ENCODE peak calls at places on chromosomes 2 and 18, in six cellular contexts. J is mammary epithelial cell, U is psoas muscle, B is AG09319, O is ovary, L is left ventricle myocardium inferior. T is an unnamed sample.

GRCh38 chr18:9354256-9354655 is 19.7 kb downstream of the TWSG1 start:
- DNase-seq in J (no peak), U (no peak), B (no peak), O (no peak), L (no peak), T (no peak)

GRCh38 chr18:35515460-35516130 is 17.8 kb upstream of the INO80C start:
- DNase-seq in J (no peak), U (no peak), B (no peak), O (no peak), L (no peak), T (no peak)

GRCh38 chr2:176536739-176537138 is 267.5 kb downstream of the MTX2 start:
- DNase-seq in J (peak; percentile 63), U (no peak), B (no peak), O (no peak), L (no peak), T (peak; percentile 69)

GRCh38 chr2:68709421-68709911 is 25.1 kb upstream of the ARHGAP25 start:
- DNase-seq in J (peak; percentile 39), U (no peak), B (peak; percentile 23), O (no peak), L (no peak), T (peak; percentile 60)

GRCh38 chr2:16350211-16350610 is 315.4 kb downstream of the CYRIA start:
- DNase-seq in J (no peak), U (no peak), B (no peak), O (no peak), L (no peak), T (no peak)

GRCh38 chr2:232372231-232373208 is 6.0 kb upstream of the ALPP start:
- DNase-seq in J (peak; percentile 42), U (no peak), B (no peak), O (no peak), L (no peak), T (peak; percentile 81)

GRCh38 chr2:237790353-237790752 is 8.2 kb upstream of the RBM44 start:
- DNase-seq in J (no peak), U (no peak), B (no peak), O (no peak), L (no peak), T (no peak)

GRCh38 chr2:216492951-216493685 is 5.5 kb upstream of the RPL37A start:
- DNase-seq in J (peak; percentile 76), U (no peak), B (no peak), O (no peak), L (no peak), T (peak; percentile 70)

GRCh38 chr2:120494446-120494845 is 148.5 kb downstream of the INHBB start:
- DNase-seq in J (no peak), U (no peak), B (no peak), O (no peak), L (no peak), T (no peak)

GRCh38 chr2:213238753-213239591 is 45.3 kb upstream of the SPAG16 start:
- DNase-seq in J (peak; percentile 74), U (no peak), B (peak; percentile 36), O (peak; percentile 43), L (no peak), T (peak; percentile 80)

GRCh38 chr18:49368161-49368875 is 92.1 kb downstream of the DYM start:
- DNase-seq in J (no peak), U (no peak), B (no peak), O (no peak), L (no peak), T (no peak)

GRCh38 chr2:32699151-32699550 is 71.3 kb downstream of the TTC27 start:
- DNase-seq in J (no peak), U (no peak), B (no peak), O (no peak), L (no peak), T (no peak)

GRCh38 chr2:113910110-113910717 is 20.3 kb downstream of the ACTR3 start:
- DNase-seq in J (peak; percentile 32), U (no peak), B (no peak), O (no peak), L (no peak), T (no peak)

GRCh38 chr2:203061346-203061745 is 46.7 kb downstream of the NBEAL1 start:
- DNase-seq in J (no peak), U (no peak), B (no peak), O (no peak), L (no peak), T (no peak)

GRCh38 chr2:231308631-231309414 is 86.7 kb upstream of the B3GNT7 start:
- DNase-seq in J (peak; percentile 40), U (no peak), B (no peak), O (no peak), L (no peak), T (no peak)

GRCh38 chr2:219997341-219997851 is 370.0 kb downstream of the SLC4A3 start:
- DNase-seq in J (peak; percentile 11), U (no peak), B (no peak), O (peak; percentile 79), L (peak; percentile 31), T (peak; percentile 45)

GRCh38 chr2:46165916-46166315 is 131.3 kb upstream of the EPAS1 start:
- DNase-seq in J (no peak), U (no peak), B (no peak), O (no peak), L (no peak), T (no peak)

GRCh38 chr2:133658020-133658903 is 90.0 kb upstream of the NCKAP5 start:
- DNase-seq in J (no peak), U (no peak), B (no peak), O (no peak), L (no peak), T (no peak)

GRCh38 chr2:236051803-236052202 is 116.4 kb downstream of the GBX2 start:
- DNase-seq in J (no peak), U (no peak), B (no peak), O (no peak), L (no peak), T (no peak)

GRCh38 chr2:218856168-218856895 is 3.3 kb upstream of the WNT6 start:
- DNase-seq in J (no peak), U (peak; percentile 12), B (no peak), O (no peak), L (no peak), T (no peak)

GRCh38 chr18:64208531-64208930 is 59.6 kb upstream of the LINC00305 start:
- DNase-seq in J (no peak), U (no peak), B (no peak), O (no peak), L (no peak), T (peak; percentile 50)

GRCh38 chr18:60493066-60493465 is 120.5 kb upstream of the MC4R start:
- DNase-seq in J (no peak), U (no peak), B (no peak), O (no peak), L (no peak), T (no peak)

GRCh38 chr18:8696749-8697211 is 8.6 kb upstream of the MTCL1 start:
- DNase-seq in J (peak; percentile 48), U (peak; percentile 87), B (peak; percentile 42), O (peak; percentile 48), L (peak; percentile 79), T (peak; percentile 63)

GRCh38 chr2:32284321-32284720 is 6.6 kb downstream of the YIPF4 start:
- DNase-seq in J (peak; percentile 75), U (no peak), B (no peak), O (no peak), L (no peak), T (peak; percentile 36)

GRCh38 chr18:22432672-22433137 is 15.0 kb upstream of the CTAGE1 start:
- DNase-seq in J (peak; percentile 89), U (peak; percentile 81), B (peak; percentile 76), O (peak; percentile 80), L (peak; percentile 79), T (peak; percentile 94)

GRCh38 chr2:131402320-131403049 is 38.5 kb upstream of the RAB6D start:
- DNase-seq in J (no peak), U (no peak), B (no peak), O (no peak), L (no peak), T (no peak)

GRCh38 chr2:68831688-68832087 is 39.5 kb downstream of the BMP10 start:
- DNase-seq in J (no peak), U (no peak), B (no peak), O (no peak), L (no peak), T (no peak)

GRCh38 chr2:16281451-16282330 is 341.3 kb downstream of the MYCN start:
- DNase-seq in J (peak; percentile 32), U (no peak), B (no peak), O (peak; percentile 13), L (no peak), T (peak; percentile 39)

GRCh38 chr2:191180712-191181111 is 29.9 kb upstream of the STAT4 start:
- DNase-seq in J (peak; percentile 62), U (no peak), B (no peak), O (no peak), L (no peak), T (peak; percentile 90)

GRCh38 chr2:241007880-241008710 is 9.7 kb downstream of the SNED1 start:
- DNase-seq in J (no peak), U (peak; percentile 81), B (no peak), O (no peak), L (peak; percentile 59), T (no peak)
- TF ChIP-seq CTCF in J (no peak), U (no peak), B (no peak), O (no peak), L (no peak), T (no peak)

DNA sequence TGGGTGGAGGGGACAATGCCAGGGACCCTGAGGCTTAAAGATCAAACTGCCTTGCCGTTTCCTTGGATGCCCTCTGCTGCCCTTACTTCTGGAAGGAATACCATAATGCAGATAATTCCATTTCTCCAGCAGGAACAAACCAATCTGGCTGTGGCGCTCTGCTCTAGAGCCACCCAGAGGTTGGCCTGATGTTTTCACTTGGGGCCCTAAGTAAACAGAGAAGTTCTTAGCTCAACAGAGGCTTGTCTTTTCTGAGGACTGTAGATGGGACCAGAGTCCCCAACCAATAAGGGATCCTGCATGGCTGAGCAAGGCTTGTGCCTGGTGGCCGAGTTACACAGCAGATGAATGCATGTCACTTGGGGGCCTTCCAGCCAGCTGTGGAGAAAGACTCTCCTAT is 230.2 kb downstream of the ZBTB7C start:
- DNase-seq in J (no peak), U (no peak), B (no peak), O (no peak), L (no peak), T (no peak)
- TF ChIP-seq CTCF in J (no peak), U (no peak), B (no peak), O (no peak), L (no peak), T (no peak)

DNA sequence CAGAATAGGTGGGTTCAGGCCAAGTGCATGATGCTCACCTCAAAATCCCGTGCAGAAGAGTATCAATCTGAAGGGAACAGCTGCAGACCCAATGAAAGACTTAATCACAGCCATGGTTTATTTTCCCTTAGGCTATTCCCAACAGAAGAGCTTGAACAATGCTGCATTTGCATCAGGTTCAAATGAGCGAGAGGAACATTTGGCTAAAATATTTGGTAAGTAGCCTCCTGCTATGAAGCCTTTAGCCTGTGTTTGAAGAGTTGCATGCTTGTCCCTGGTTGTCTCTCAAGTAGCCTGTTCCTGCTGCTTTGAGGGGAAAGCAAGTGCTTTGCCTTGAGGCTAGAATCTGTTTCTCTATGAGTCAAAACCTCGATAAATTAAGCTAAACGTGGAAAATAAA is 6.2 kb downstream of the C2orf92 start:
- DNase-seq in J (no peak), U (no peak), B (no peak), O (no peak), L (no peak), T (no peak)
- TF ChIP-seq CTCF in J (no peak), U (no peak), B (no peak), O (no peak), L (no peak), T (no peak)

GRCh38 chr18:12092398-12093229 is 1.0 kb upstream of the ANKRD62 start:
- DNase-seq in J (no peak), U (no peak), B (no peak), O (no peak), L (no peak), T (peak; percentile 24)
- TF ChIP-seq CTCF in J (no peak), U (no peak), B (no peak), O (no peak), L (peak; percentile 57), T (no peak)